ENCODE peak calls at places on chromosomes 3 and 15, in nine cellular contexts. H is esophagus squamous epithelium; G is CD4-positive, alpha-beta T cell; E is body of pancreas; S is hepatocyte; J is fibroblast of lung; Z is transverse colon; P is GM23338; K is colonic mucosa. B is an unnamed sample.

GRCh38 chr3:13219077-13219901 is 146.1 kb upstream of the IQSEC1 start:
- DNase-seq in H (no peak), G (no peak), E (peak), S (no peak), J (no peak), Z (no peak), P (no peak), K (no peak), B (no peak)

GRCh38 chr3:37125195-37125594 is 49.2 kb downstream of the LRRFIP2 start:
- DNase-seq in H (no peak), G (no peak), E (no peak), S (no peak), J (no peak), Z (no peak), P (no peak), K (no peak), B (no peak)

GRCh38 chr15:62145015-62145735 is 19.9 kb downstream of the C2CD4B start:
- DNase-seq in H (no peak), G (no peak), E (no peak), S (no peak), J (no peak), Z (no peak), P (no peak), K (no peak), B (no peak)

GRCh38 chr3:64344721-64345207 is 119.5 kb upstream of the PRICKLE2 start:
- DNase-seq in H (no peak), G (no peak), E (no peak), S (peak), J (peak), Z (no peak), P (peak), K (no peak), B (peak)

GRCh38 chr3:98977520-98977919 is 76.0 kb upstream of the DCBLD2 start:
- DNase-seq in H (no peak), G (no peak), E (no peak), S (no peak), J (peak), Z (no peak), P (no peak), K (no peak), B (peak)

GRCh38 chr15:80953001-80953952 is 36.3 kb downstream of the MESD start:
- DNase-seq in H (no peak), G (no peak), E (no peak), S (no peak), J (no peak), Z (no peak), P (no peak), K (no peak), B (no peak)

GRCh38 chr15:74540135-74540760 is 772 bp upstream of the ARID3B start:
- DNase-seq in H (no peak), G (no peak), E (no peak), S (no peak), J (no peak), Z (no peak), P (peak), K (peak), B (no peak)

GRCh38 chr15:52289629-52290081 is 5.9 kb downstream of the MYO5C start:
- DNase-seq in H (no peak), G (no peak), E (no peak), S (no peak), J (no peak), Z (peak), P (peak), K (peak), B (no peak)

GRCh38 chr3:141877911-141878310 is 1.5 kb downstream of the ATP1B3 start:
- DNase-seq in H (no peak), G (no peak), E (no peak), S (peak), J (peak), Z (no peak), P (peak), K (peak), B (no peak)

GRCh38 chr3:111967071-111967470 is 11.8 kb upstream of the ABHD10 start:
- DNase-seq in H (no peak), G (no peak), E (no peak), S (peak), J (no peak), Z (no peak), P (no peak), K (no peak), B (no peak)

GRCh38 chr3:129315386-129315991 is 36.8 kb downstream of the HMCES start:
- DNase-seq in H (no peak), G (peak), E (peak), S (no peak), J (peak), Z (peak), P (peak), K (peak), B (no peak)

GRCh38 chr3:174023445-174023844 is 625.9 kb downstream of the NLGN1 start:
- DNase-seq in H (no peak), G (no peak), E (no peak), S (no peak), J (peak), Z (no peak), P (no peak), K (no peak), B (no peak)

GRCh38 chr15:87743557-87743956 is 513.0 kb downstream of the NTRK3 start:
- DNase-seq in H (no peak), G (no peak), E (no peak), S (no peak), J (peak), Z (no peak), P (no peak), K (no peak), B (no peak)

GRCh38 chr15:65595960-65596359 is 15.0 kb downstream of the INTS14 start:
- DNase-seq in H (no peak), G (no peak), E (no peak), S (no peak), J (no peak), Z (no peak), P (peak), K (no peak), B (no peak)

GRCh38 chr15:60301024-60301423 is 96.8 kb downstream of the ANXA2 start:
- DNase-seq in H (no peak), G (no peak), E (no peak), S (no peak), J (no peak), Z (no peak), P (no peak), K (no peak), B (no peak)

GRCh38 chr3:60047426-60048200 is 997.8 kb upstream of the CFAP20DC start:
- DNase-seq in H (no peak), G (no peak), E (no peak), S (no peak), J (no peak), Z (no peak), P (no peak), K (no peak), B (no peak)
- H3K27ac ChIP-seq in H (no peak), G (peak), E (no peak), S (no peak), J (no peak), Z (no peak), P (no peak), K (no peak), B (no peak)

GRCh38 chr15:39433351-39433750 is 147.5 kb upstream of the THBS1 start:
- DNase-seq in H (no peak), G (no peak), E (no peak), S (no peak), J (no peak), Z (no peak), P (no peak), K (no peak), B (no peak)

GRCh38 chr15:39434126-39434525 is 146.8 kb upstream of the THBS1 start:
- DNase-seq in H (no peak), G (no peak), E (no peak), S (no peak), J (peak), Z (no peak), P (no peak), K (no peak), B (no peak)

GRCh38 chr15:39431371-39431770 is 149.5 kb upstream of the THBS1 start:
- DNase-seq in H (no peak), G (no peak), E (no peak), S (no peak), J (no peak), Z (no peak), P (no peak), K (no peak), B (no peak)

GRCh38 chr15:39432007-39432406 is 148.9 kb upstream of the THBS1 start:
- DNase-seq in H (no peak), G (no peak), E (no peak), S (no peak), J (no peak), Z (no peak), P (no peak), K (no peak), B (no peak)

GRCh38 chr15:39432935-39433334 is 147.9 kb upstream of the THBS1 start:
- DNase-seq in H (no peak), G (no peak), E (no peak), S (no peak), J (no peak), Z (no peak), P (no peak), K (no peak), B (no peak)
- H3K27ac ChIP-seq in H (peak), G (no peak), E (no peak), S (no peak), J (no peak), Z (peak), P (no peak), K (no peak), B (no peak)

GRCh38 chr15:63187589-63188226 is 1.7 kb upstream of the RAB8B start:
- DNase-seq in H (no peak), G (no peak), E (no peak), S (no peak), J (no peak), Z (no peak), P (no peak), K (no peak), B (no peak)

GRCh38 chr15:63188247-63188936 is 1.0 kb upstream of the RAB8B start:
- DNase-seq in H (no peak), G (no peak), E (no peak), S (no peak), J (no peak), Z (no peak), P (no peak), K (no peak), B (no peak)

GRCh38 chr15:63185206-63185605 is 4.2 kb upstream of the RAB8B start:
- DNase-seq in H (no peak), G (no peak), E (no peak), S (no peak), J (no peak), Z (no peak), P (no peak), K (no peak), B (no peak)

GRCh38 chr15:63188937-63189871 is at the start of gene RAB8B:
- DNase-seq in H (peak), G (peak), E (peak), S (peak), J (peak), Z (peak), P (peak), K (peak), B (peak)

DNA sequence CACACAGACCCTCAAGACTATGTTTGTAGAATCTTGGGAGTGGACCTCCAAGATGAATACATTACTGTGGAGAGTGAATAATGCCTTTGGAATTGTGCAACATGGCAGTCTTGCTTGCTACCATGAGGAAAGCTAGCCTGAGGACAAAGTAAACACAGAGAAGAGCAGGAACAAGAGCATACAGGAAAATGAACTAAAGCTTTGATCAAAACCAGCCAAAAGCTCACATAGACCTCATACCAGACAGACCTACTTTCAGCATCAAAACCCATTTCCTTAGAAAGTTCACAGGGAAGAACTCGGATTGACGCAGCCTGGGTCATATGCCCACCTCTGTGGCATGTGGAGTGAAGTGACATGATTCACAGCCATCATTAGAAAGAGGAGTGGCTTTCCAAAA is 3.3 kb upstream of the RAB8B start:
- DNase-seq in H (no peak), G (no peak), E (no peak), S (no peak), J (peak), Z (no peak), P (no peak), K (no peak), B (peak)
- H3K27ac ChIP-seq in H (no peak), G (no peak), E (no peak), S (no peak), J (no peak), Z (no peak), P (no peak), K (no peak), B (peak)

GRCh38 chr15:67943961-67944674 is 104.3 kb upstream of the RNU6-1 start:
- DNase-seq in H (no peak), G (no peak), E (peak), S (no peak), J (no peak), Z (no peak), P (no peak), K (no peak), B (no peak)
- H3K27ac ChIP-seq in H (peak), G (no peak), E (no peak), S (no peak), J (no peak), Z (no peak), P (no peak), K (no peak), B (no peak)

DNA sequence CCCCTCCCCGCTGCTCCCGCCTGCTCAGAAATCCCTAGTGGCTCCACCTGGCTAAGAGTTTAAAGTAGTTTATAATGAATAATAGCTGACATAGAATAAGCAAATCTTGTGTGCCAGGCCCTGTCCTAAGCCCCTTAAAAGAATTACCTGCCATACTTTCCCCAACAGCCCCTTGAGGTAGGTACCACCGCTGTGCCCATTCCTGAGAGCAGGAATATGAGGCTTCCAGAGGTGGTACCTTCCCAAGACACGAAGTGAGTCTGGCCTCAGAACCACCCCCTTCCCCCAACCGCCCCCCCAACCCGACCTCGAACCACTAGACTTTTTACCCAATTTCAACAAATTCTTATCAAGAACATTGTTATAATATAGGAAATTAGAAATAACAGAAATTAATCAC is 1.2 kb downstream of the ABHD6 start:
- DNase-seq in H (no peak), G (no peak), E (no peak), S (no peak), J (no peak), Z (no peak), P (no peak), K (no peak), B (no peak)
- H3K27ac ChIP-seq in H (no peak), G (no peak), E (no peak), S (no peak), J (no peak), Z (no peak), P (no peak), K (no peak), B (no peak)

GRCh38 chr3:150365132-150365604 is 42.9 kb upstream of the TSC22D2 start:
- DNase-seq in H (no peak), G (no peak), E (no peak), S (no peak), J (peak), Z (no peak), P (no peak), K (no peak), B (no peak)
- H3K27ac ChIP-seq in H (no peak), G (no peak), E (no peak), S (no peak), J (no peak), Z (no peak), P (no peak), K (no peak), B (no peak)

GRCh38 chr15:29862271-29862670 is 40.0 kb upstream of the TJP1 start:
- DNase-seq in H (no peak), G (no peak), E (no peak), S (no peak), J (no peak), Z (no peak), P (no peak), K (no peak), B (no peak)

GRCh38 chr15:29860872-29861271 is 38.6 kb upstream of the TJP1 start:
- DNase-seq in H (no peak), G (no peak), E (no peak), S (no peak), J (no peak), Z (no peak), P (no peak), K (no peak), B (no peak)

GRCh38 chr15:29857196-29857595 is 34.9 kb upstream of the TJP1 start:
- DNase-seq in H (no peak), G (no peak), E (no peak), S (no peak), J (peak), Z (no peak), P (no peak), K (no peak), B (no peak)

GRCh38 chr15:29859981-29860745 is 37.9 kb upstream of the TJP1 start:
- DNase-seq in H (no peak), G (no peak), E (no peak), S (no peak), J (peak), Z (no peak), P (no peak), K (no peak), B (peak)

GRCh38 chr15:29859293-29859692 is 37.0 kb upstream of the TJP1 start:
- DNase-seq in H (no peak), G (no peak), E (no peak), S (no peak), J (no peak), Z (no peak), P (no peak), K (no peak), B (no peak)
- H3K27ac ChIP-seq in H (no peak), G (no peak), E (no peak), S (no peak), J (no peak), Z (no peak), P (no peak), K (no peak), B (no peak)

GRCh38 chr3:194401815-194402461 is 2.9 kb upstream of the GP5 start:
- DNase-seq in H (no peak), G (no peak), E (no peak), S (no peak), J (no peak), Z (no peak), P (no peak), K (no peak), B (no peak)

GRCh38 chr3:194405756-194406155 is 6.7 kb upstream of the GP5 start:
- DNase-seq in H (no peak), G (no peak), E (no peak), S (no peak), J (no peak), Z (no peak), P (no peak), K (no peak), B (no peak)

GRCh38 chr3:194404365-194405140 is 5.5 kb upstream of the GP5 start:
- DNase-seq in H (no peak), G (peak), E (peak), S (peak), J (peak), Z (peak), P (peak), K (peak), B (no peak)

GRCh38 chr3:194407423-194407822 is 8.4 kb upstream of the GP5 start:
- DNase-seq in H (no peak), G (no peak), E (no peak), S (peak), J (peak), Z (no peak), P (no peak), K (no peak), B (peak)
- H3K27ac ChIP-seq in H (no peak), G (no peak), E (no peak), S (peak), J (no peak), Z (no peak), P (no peak), K (no peak), B (no peak)

DNA sequence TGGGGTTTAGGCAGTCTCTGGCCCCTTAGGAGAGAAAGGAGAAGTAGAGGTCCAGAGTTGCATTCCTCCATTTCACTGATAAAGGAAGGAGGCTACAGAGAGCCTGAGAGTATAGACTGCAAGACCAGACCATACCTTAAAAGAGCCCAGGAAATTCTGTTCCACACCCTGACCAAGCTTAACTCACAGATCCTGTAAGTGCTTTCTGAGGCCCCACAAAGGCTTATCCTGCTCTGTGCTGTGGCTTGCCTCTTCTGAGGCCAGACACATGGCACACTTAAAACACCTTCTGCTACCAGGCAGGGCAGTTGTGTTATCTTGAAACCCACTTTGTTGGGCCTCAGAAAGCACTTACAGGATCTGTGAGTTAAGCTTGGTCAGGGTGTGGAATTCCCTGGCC is 39.1 kb upstream of the LEKR1 start:
- DNase-seq in H (no peak), G (no peak), E (no peak), S (no peak), J (no peak), Z (no peak), P (no peak), K (no peak), B (no peak)
- H3K27ac ChIP-seq in H (no peak), G (no peak), E (no peak), S (no peak), J (no peak), Z (no peak), P (no peak), K (no peak), B (no peak)

DNA sequence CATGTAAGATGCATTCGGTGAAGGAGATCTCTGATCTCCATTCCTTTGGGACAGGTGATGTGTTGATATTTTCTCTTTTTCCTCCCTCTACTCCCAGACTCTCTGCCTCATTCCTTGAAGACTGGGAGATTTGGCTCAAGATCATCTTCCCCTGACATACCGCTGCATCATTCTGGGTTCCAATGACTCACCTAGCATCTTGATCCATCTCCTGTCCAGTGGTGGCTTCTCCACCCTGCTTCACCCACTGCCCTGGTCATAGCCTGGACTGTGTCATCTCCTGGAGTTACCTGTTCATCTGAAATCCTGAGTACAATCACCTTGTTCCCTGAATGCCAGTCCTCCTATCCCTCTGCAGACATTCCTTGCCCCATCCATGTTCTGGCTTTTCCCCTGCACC is 57.4 kb upstream of the TRAK1 start:
- DNase-seq in H (no peak), G (no peak), E (no peak), S (no peak), J (no peak), Z (no peak), P (no peak), K (no peak), B (no peak)
- H3K27ac ChIP-seq in H (peak), G (no peak), E (no peak), S (peak), J (peak), Z (peak), P (no peak), K (peak), B (peak)

B was measured in AG04450.